ENCODE peak calls at places on chromosome 21, in eight cellular contexts. O is adrenal gland, M is aorta, J is hepatocyte, E is H7, K is GM23248, F is fibroblast of lung, T is IMR-90. Z is an unnamed sample.
A peak's percentile ranks its signal among the peaks of the same experiment; 100 is the strongest.

GRCh38 chr21:33655591-33656221 is 13.4 kb downstream of the ITSN1 start:
- DNase-seq in O (peak; percentile 78), M (no peak), J (peak; percentile 87), E (no peak), K (peak; percentile 50), F (peak; percentile 72), T (peak; percentile 97), Z (peak; percentile 78)

GRCh38 chr21:15015622-15016471 is 49.0 kb downstream of the NRIP1 start:
- DNase-seq in O (no peak), M (no peak), J (no peak), E (no peak), K (peak; percentile 95), F (peak; percentile 33), T (peak; percentile 91), Z (no peak)

GRCh38 chr21:27590271-27590670 is 623.4 kb upstream of the ADAMTS5 start:
- DNase-seq in O (no peak), M (no peak), J (no peak), E (no peak), K (peak; percentile 96), F (no peak), T (no peak), Z (no peak)

GRCh38 chr21:14888202-14888601 is 176.6 kb downstream of the NRIP1 start:
- DNase-seq in O (no peak), M (no peak), J (no peak), E (no peak), K (no peak), F (no peak), T (no peak), Z (no peak)

GRCh38 chr21:33070921-33071877 is 1.3 kb downstream of the OLIG1 start:
- DNase-seq in O (no peak), M (no peak), J (no peak), E (peak; percentile 88), K (peak; percentile 13), F (no peak), T (no peak), Z (peak; percentile 78)

GRCh38 chr21:21074305-21074704 is 76.1 kb downstream of the NCAM2 start:
- DNase-seq in O (no peak), M (no peak), J (no peak), E (no peak), K (no peak), F (no peak), T (no peak), Z (no peak)

GRCh38 chr21:35284199-35284598 is 235.1 kb upstream of the RUNX1 start:
- DNase-seq in O (peak; percentile 30), M (peak; percentile 81), J (no peak), E (no peak), K (peak; percentile 7), F (peak; percentile 56), T (no peak), Z (no peak)

GRCh38 chr21:17463441-17463840 is 49.4 kb upstream of the CXADR start:
- DNase-seq in O (peak; percentile 56), M (no peak), J (peak; percentile 69), E (no peak), K (peak; percentile 99), F (peak; percentile 71), T (peak; percentile 97), Z (no peak)

GRCh38 chr21:24023936-24024335 is 1583.3 kb downstream of the MRPL39 start:
- DNase-seq in O (no peak), M (no peak), J (no peak), E (no peak), K (no peak), F (no peak), T (no peak), Z (no peak)

GRCh38 chr21:29245104-29245643 is 53.5 kb upstream of the BACH1 start:
- DNase-seq in O (no peak), M (no peak), J (no peak), E (no peak), K (peak; percentile 15), F (no peak), T (peak; percentile 61), Z (no peak)

GRCh38 chr21:31725202-31725840 is 6.6 kb downstream of the SCAF4 start:
- DNase-seq in O (no peak), M (no peak), J (no peak), E (no peak), K (no peak), F (no peak), T (no peak), Z (no peak)

GRCh38 chr21:31720330-31720729 is 11.6 kb downstream of the SCAF4 start:
- DNase-seq in O (no peak), M (no peak), J (no peak), E (no peak), K (no peak), F (no peak), T (no peak), Z (no peak)

GRCh38 chr21:31720739-31721138 is 11.2 kb downstream of the SCAF4 start:
- DNase-seq in O (no peak), M (no peak), J (no peak), E (no peak), K (no peak), F (no peak), T (no peak), Z (no peak)

GRCh38 chr21:31724552-31724951 is 7.4 kb downstream of the SCAF4 start:
- DNase-seq in O (no peak), M (no peak), J (no peak), E (no peak), K (no peak), F (no peak), T (no peak), Z (no peak)

DNA sequence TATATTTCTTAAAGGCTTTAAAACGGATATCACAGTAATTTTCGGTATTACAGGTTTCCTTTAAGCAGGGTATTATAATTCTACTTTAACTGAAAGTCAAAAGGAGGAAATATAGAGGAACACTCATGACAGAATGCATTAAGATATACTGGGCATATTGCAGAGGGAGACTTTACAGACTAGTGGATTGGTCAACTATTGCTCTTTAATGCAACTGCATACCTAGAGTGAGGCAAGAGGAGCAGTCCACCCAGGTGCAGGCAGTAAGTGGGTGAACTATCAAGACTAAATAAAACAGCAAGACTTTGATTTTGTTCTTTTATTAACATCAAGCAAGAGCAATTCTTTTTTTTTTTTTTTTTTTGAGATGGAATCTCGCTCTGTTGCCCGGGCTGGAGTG is 10.5 kb downstream of the SCAF4 start:
- DNase-seq in O (no peak), M (no peak), J (no peak), E (no peak), K (no peak), F (no peak), T (no peak), Z (no peak)
- H3K36me3 ChIP-seq in O (no peaks in the 10 kb centered on the region), M (no peaks in the 10 kb centered on the region), J (no peaks in the 10 kb centered on the region), E (no peaks in the 10 kb centered on the region), K (no peaks in the 10 kb centered on the region), F (no peaks in the 10 kb centered on the region), T (peaks cover 1% of the 10 kb centered on the region), Z (peaks cover 2% of the 10 kb centered on the region)

GRCh38 chr21:36704281-36704957 is 5.5 kb downstream of the SIM2 start:
- DNase-seq in O (no peak), M (peak; percentile 68), J (no peak), E (peak; percentile 80), K (no peak), F (no peak), T (peak; percentile 4), Z (no peak)

GRCh38 chr21:36703626-36704280 is 4.8 kb downstream of the SIM2 start:
- DNase-seq in O (no peak), M (no peak), J (no peak), E (peak; percentile 46), K (no peak), F (no peak), T (no peak), Z (no peak)

GRCh38 chr21:36705679-36706481 is 7.0 kb downstream of the SIM2 start:
- DNase-seq in O (no peak), M (peak; percentile 52), J (no peak), E (peak; percentile 80), K (no peak), F (no peak), T (no peak), Z (peak; percentile 84)

GRCh38 chr21:36706482-36706852 is 7.6 kb downstream of the SIM2 start:
- DNase-seq in O (no peak), M (peak; percentile 31), J (no peak), E (peak; percentile 39), K (no peak), F (no peak), T (no peak), Z (peak; percentile 41)

DNA sequence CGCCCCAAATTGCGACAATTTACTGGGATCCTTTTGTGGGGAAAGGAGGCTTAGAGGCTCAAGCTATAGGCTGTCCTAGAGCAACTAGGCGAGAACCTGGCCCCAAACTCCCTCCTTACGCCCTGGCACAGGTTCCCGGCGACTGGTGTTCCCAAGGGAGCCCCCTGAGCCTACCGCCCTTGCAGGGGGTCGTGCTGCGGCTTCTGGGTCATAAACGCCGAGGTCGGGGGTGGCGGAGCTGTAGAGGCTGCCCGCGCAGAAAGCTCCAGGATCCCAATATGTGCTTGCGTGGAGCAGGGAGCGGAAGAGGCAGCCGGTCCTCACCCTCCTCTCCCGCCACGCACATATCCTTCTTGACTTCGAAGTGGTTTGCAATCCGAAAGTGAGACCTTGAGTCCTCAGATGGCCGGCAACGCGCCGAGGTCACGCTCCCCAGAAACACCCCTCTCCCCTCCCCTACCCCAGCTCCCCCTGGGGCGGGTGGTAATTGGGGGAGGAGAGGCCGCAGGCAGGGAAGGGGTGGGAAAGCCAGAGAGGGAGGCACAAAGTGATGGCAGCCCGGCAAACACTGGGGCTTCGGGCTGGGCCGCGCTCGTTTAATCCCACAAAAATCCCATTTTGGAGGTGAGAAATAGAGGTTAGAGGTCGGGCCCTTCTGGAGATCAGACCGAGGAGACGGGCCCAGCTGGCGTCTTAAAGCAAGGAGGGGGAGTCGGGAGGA is 6.2 kb downstream of the SIM2 start:
- DNase-seq in O (no peak), M (peak; percentile 70), J (no peak), E (peak; percentile 83), K (no peak), F (no peak), T (peak; percentile 18), Z (peak; percentile 67)
- H3K27me3 ChIP-seq in O (peaks cover 99% of the 10 kb centered on the region), M (no peaks in the 10 kb centered on the region), J (peaks cover 100% of the 10 kb centered on the region), E (peaks cover 100% of the 10 kb centered on the region), K (peaks cover 97% of the 10 kb centered on the region), F (peaks cover 98% of the 10 kb centered on the region), T (peaks cover 96% of the 10 kb centered on the region), Z (peaks cover 100% of the 10 kb centered on the region)

GRCh38 chr21:44780767-44781459 is 20.7 kb downstream of the UBE2G2 start:
- DNase-seq in O (no peak), M (no peak), J (no peak), E (no peak), K (no peak), F (no peak), T (no peak), Z (no peak)

GRCh38 chr21:44780140-44780508 is 21.5 kb downstream of the UBE2G2 start:
- DNase-seq in O (no peak), M (no peak), J (no peak), E (no peak), K (no peak), F (no peak), T (no peak), Z (peak; percentile 23)

GRCh38 chr21:44785620-44786344 is 15.8 kb downstream of the UBE2G2 start:
- DNase-seq in O (no peak), M (no peak), J (no peak), E (no peak), K (no peak), F (peak; percentile 28), T (peak; percentile 75), Z (peak; percentile 28)

GRCh38 chr21:44783023-44783696 is 18.5 kb downstream of the UBE2G2 start:
- DNase-seq in O (no peak), M (no peak), J (no peak), E (no peak), K (no peak), F (no peak), T (no peak), Z (no peak)

GRCh38 chr21:44784810-44785209 is 16.8 kb downstream of the UBE2G2 start:
- DNase-seq in O (no peak), M (no peak), J (no peak), E (no peak), K (no peak), F (no peak), T (no peak), Z (no peak)
- H3K36me3 ChIP-seq in O (no peaks in the 10 kb centered on the region), M (no peaks in the 10 kb centered on the region), J (no peaks in the 10 kb centered on the region), E (peaks cover 4% of the 10 kb centered on the region), K (no peaks in the 10 kb centered on the region), F (no peaks in the 10 kb centered on the region), T (peaks cover 19% of the 10 kb centered on the region), Z (peaks cover 55% of the 10 kb centered on the region)

GRCh38 chr21:42346441-42346840 is 4.4 kb downstream of the TFF2 start:
- DNase-seq in O (no peak), M (no peak), J (no peak), E (no peak), K (no peak), F (no peak), T (no peak), Z (peak; percentile 7)
- H3K27me3 ChIP-seq in O (no peaks in the 10 kb centered on the region), M (no peaks in the 10 kb centered on the region), J (no peaks in the 10 kb centered on the region), E (no peaks in the 10 kb centered on the region), K (no peaks in the 10 kb centered on the region), F (no peaks in the 10 kb centered on the region), T (peaks cover 16% of the 10 kb centered on the region), Z (no peaks in the 10 kb centered on the region)